ENCODE peak calls at places on chromosome 17, in five cellular contexts. Y is C1 segment of cervical spinal cord, X is NCI-H1436, D is COR-L47, A is substantia nigra. P is an unnamed sample.

GRCh38 chr17:35119370-35120185 is at the start of gene RAD51D:
- DNase-seq in Y (peak), X (peak), D (peak), A (peak), P (peak)

GRCh38 chr17:61510991-61511390 is 58.8 kb downstream of the TBX4 start:
- DNase-seq in Y (no peak), X (no peak), D (no peak), A (no peak), P (no peak)

GRCh38 chr17:75402038-75402437 is 3.4 kb downstream of the GRB2 start:
- DNase-seq in Y (no peak), X (no peak), D (no peak), A (no peak), P (no peak)

GRCh38 chr17:48429638-48430586 is at the start of gene SKAP1:
- DNase-seq in Y (no peak), X (no peak), D (no peak), A (no peak), P (no peak)

GRCh38 chr17:5234645-5235576 is at the start of gene SCIMP:
- DNase-seq in Y (no peak), X (no peak), D (no peak), A (peak), P (no peak)

GRCh38 chr17:41516828-41517283 is 1.8 kb downstream of the KRT15 start:
- DNase-seq in Y (no peak), X (no peak), D (no peak), A (no peak), P (no peak)

GRCh38 chr17:36978810-36979584 is 30.2 kb downstream of the AATF start:
- DNase-seq in Y (no peak), X (no peak), D (no peak), A (no peak), P (no peak)

GRCh38 chr17:20066253-20066652 is 57.1 kb downstream of the SPECC1 start:
- DNase-seq in Y (no peak), X (no peak), D (no peak), A (no peak), P (no peak)

GRCh38 chr17:42918902-42919521 is 18.4 kb downstream of the G6PC1 start:
- DNase-seq in Y (no peak), X (peak), D (peak), A (no peak), P (no peak)

GRCh38 chr17:29292992-29293889 is 707 bp downstream of the NUFIP2 start:
- DNase-seq in Y (peak), X (peak), D (peak), A (peak), P (peak)

GRCh38 chr17:76497979-76498885 is 3.0 kb downstream of the RHBDF2 start:
- DNase-seq in Y (peak), X (no peak), D (no peak), A (peak), P (peak)

GRCh38 chr17:57281887-57282653 is 25.7 kb downstream of the MSI2 start:
- DNase-seq in Y (no peak), X (no peak), D (no peak), A (no peak), P (no peak)

GRCh38 chr17:9538626-9539025 is 37.0 kb downstream of the STX8 start:
- DNase-seq in Y (no peak), X (no peak), D (no peak), A (no peak), P (no peak)

GRCh38 chr17:45775148-45775547 is 9.0 kb upstream of the CRHR1 start:
- DNase-seq in Y (no peak), X (peak), D (peak), A (no peak), P (no peak)

GRCh38 chr17:39132192-39132600 is 19.2 kb downstream of the PLXDC1 start:
- DNase-seq in Y (no peak), X (no peak), D (no peak), A (no peak), P (no peak)

GRCh38 chr17:38343608-38343980 is at the start of gene GPR179:
- DNase-seq in Y (no peak), X (no peak), D (no peak), A (no peak), P (no peak)

GRCh38 chr17:66589892-66590291 is 245.0 kb upstream of the CACNG5 start:
- DNase-seq in Y (no peak), X (no peak), D (no peak), A (no peak), P (no peak)

GRCh38 chr17:58343131-58343530 is 8.9 kb downstream of the SUPT4H1 start:
- DNase-seq in Y (no peak), X (no peak), D (no peak), A (no peak), P (no peak)

GRCh38 chr17:31598921-31599571 is 207.6 kb downstream of the RAB11FIP4 start:
- DNase-seq in Y (no peak), X (no peak), D (no peak), A (no peak), P (no peak)

GRCh38 chr17:42183741-42184711 is 1.2 kb downstream of the HCRT start:
- DNase-seq in Y (peak), X (peak), D (no peak), A (peak), P (peak)

GRCh38 chr17:75611746-75612437 is 21.3 kb upstream of the SMIM5 start:
- DNase-seq in Y (no peak), X (no peak), D (no peak), A (no peak), P (no peak)

GRCh38 chr17:16470302-16470701 is 21.7 kb downstream of the LRRC75A start:
- DNase-seq in Y (no peak), X (peak), D (peak), A (no peak), P (peak)

GRCh38 chr17:79907855-79908254 is 68.6 kb upstream of the CBX4 start:
- DNase-seq in Y (no peak), X (no peak), D (no peak), A (no peak), P (no peak)

GRCh38 chr17:75854111-75854748 is 905 bp downstream of the WBP2 start:
- DNase-seq in Y (peak), X (no peak), D (no peak), A (no peak), P (peak)

GRCh38 chr17:64424318-64424717 is 24.6 kb upstream of the MILR1 start:
- DNase-seq in Y (no peak), X (no peak), D (no peak), A (no peak), P (no peak)